ENCODE peak calls at places on chromosomes 7 and 10, in eight cellular contexts. Q, T, N, B, S, G, F and D are unnamed samples.

GRCh38 chr10:132858121-132859081 is 72.5 kb upstream of the NKX6-2 start:
- DNase-seq in T (no peak), Q (peak; percentile 12), S (no peak), N (no peak), B (no peak), F (peak; percentile 11), G (no peak), D (peak; percentile 68)

GRCh38 chr7:47291461-47292051 is 290.4 kb downstream of the TNS3 start:
- DNase-seq in G (peak; percentile 43), Q (no peak), T (no peak), B (no peak), N (peak; percentile 35), F (no peak), S (no peak), D (peak; percentile 81)

GRCh38 chr10:106980711-106981460 is 183.6 kb downstream of the SORCS1 start:
- DNase-seq in T (no peak), S (no peak), N (no peak), B (no peak), Q (no peak), G (no peak), F (no peak), D (no peak)

GRCh38 chr10:127424594-127425264 is 124.4 kb upstream of the NPS start:
- DNase-seq in G (no peak), Q (no peak), F (peak; percentile 63), S (no peak), N (no peak), T (no peak), B (no peak), D (no peak)

GRCh38 chr10:71270301-71270777 is 48.7 kb upstream of the SLC29A3 start:
- DNase-seq in Q (no peak), B (peak; percentile 31), N (peak; percentile 68), T (peak; percentile 67), G (peak; percentile 91), S (peak; percentile 71), F (peak; percentile 76), D (peak; percentile 31)

GRCh38 chr10:36281871-36282331 is 639.8 kb upstream of the FZD8 start:
- DNase-seq in B (no peak), N (no peak), S (no peak), F (no peak), Q (no peak), T (peak; percentile 50), G (peak; percentile 10), D (no peak)

GRCh38 chr7:157410831-157411556 is 74.2 kb downstream of the DNAJB6 start:
- DNase-seq in S (no peak), B (no peak), G (no peak), N (no peak), T (no peak), F (no peak), Q (no peak), D (no peak)

GRCh38 chr7:18976715-18977466 is 140.5 kb downstream of the TWIST1 start:
- DNase-seq in B (no peak), S (no peak), T (no peak), G (no peak), N (no peak), Q (no peak), F (no peak), D (no peak)

GRCh38 chr10:91800756-91801155 is 2.5 kb downstream of the TNKS2 start:
- DNase-seq in Q (no peak), S (no peak), F (no peak), T (no peak), G (no peak), N (no peak), B (no peak), D (no peak)

GRCh38 chr10:97463363-97464132 is 17.6 kb downstream of the ZDHHC16 start:
- DNase-seq in B (no peak), Q (peak; percentile 28), S (peak; percentile 71), F (peak; percentile 36), T (peak; percentile 66), G (peak; percentile 63), N (peak; percentile 40), D (no peak)

DNA sequence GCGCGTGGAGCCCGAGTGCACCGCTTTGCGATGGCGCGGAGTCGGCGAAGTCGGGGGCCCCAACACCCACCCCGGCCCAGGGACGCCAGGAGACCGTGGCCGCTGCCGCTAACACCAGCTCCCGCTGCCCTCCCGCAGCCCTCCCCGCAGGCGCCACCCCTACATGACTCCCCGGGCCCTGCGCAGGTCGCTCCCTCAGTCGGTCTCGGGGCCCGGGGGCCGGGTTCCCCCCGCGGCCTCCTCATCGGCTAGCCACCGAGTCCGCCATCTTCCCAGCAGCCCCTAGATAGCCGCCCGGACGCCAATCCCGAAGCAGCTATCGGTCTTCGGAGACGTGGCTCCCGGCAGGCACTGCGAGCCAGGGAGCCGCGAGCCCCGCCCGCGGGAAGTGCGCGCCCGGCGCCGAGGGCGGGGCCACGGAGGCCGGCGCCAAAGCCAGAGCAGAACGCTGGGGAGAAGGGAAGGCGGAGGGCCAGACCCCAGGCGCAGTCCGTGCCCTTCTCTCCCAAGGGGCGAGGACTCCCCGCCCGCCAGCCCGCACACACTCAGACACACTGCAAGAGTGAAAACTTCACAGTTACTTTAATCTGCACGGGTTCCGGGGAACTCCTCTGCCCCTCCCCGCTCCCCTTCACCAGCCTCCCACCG is at the start of gene FASTK:
- DNase-seq in B (peak; percentile 93), F (peak; percentile 89), Q (peak; percentile 93), S (peak; percentile 93), G (peak; percentile 92), N (peak; percentile 65), T (peak; percentile 81), D (peak; percentile 97)
- TF ChIP-seq POLR2A in B (peak; percentile 81), F (peak; percentile 64), Q (peak; percentile 86), S (peak; percentile 49), G (peak; percentile 82), N (peak; percentile 88), T (no peak), D (no peak)

DNA sequence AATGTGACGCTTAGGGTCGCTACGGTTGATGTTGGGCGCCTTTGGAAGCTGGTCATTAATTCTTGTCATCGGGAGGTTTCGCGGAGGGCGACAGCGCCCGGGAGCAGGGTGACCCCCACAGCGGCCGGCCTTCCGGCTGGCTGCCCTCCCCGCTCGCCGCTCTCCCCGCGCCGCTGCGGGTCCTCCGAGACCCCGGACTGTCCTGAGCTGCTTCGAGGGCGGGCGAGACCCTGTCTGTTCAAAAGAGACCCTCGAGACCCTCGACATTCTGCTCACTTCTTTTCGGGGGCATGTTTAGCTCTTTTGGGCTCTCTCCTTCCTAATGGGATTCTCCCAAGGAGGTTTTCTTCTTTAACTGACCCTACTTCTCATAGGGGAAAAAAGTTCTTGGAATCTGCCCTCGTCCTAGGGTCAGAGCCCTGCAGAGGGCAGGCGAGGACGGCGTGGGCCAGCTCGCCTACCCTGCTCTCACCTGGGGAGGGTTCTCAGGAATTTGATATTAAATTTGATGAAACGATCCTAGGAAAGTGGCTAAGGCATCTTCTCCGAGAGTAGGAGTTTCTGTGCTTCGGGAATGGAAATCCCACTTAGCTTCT is 257.0 kb downstream of the OTUD1 start:
- DNase-seq in T (no peak), S (no peak), F (no peak), B (no peak), G (no peak), Q (no peak), N (no peak), D (no peak)
- TF ChIP-seq CTCF in T (no peak), S (no peak), F (no peak), B (no peak), G (no peak), Q (no peak), N (no peak), D (no peak)

GRCh38 chr10:80459047-80459865 is 5.1 kb downstream of the TSPAN14 start:
- DNase-seq in F (peak; percentile 36), B (peak; percentile 87), Q (peak; percentile 66), G (no peak), N (no peak), S (no peak), T (peak; percentile 61), D (peak; percentile 96)
- H3K4me3 ChIP-seq in F (no peak overlapping the region), B (peak overlapping the region; percentile 16), Q (peak overlapping the region; percentile 91), G (peak overlapping the region; percentile 12), N (no peak overlapping the region), S (no peak overlapping the region), T (peak overlapping the region; percentile 24), D (no peak overlapping the region)

DNA sequence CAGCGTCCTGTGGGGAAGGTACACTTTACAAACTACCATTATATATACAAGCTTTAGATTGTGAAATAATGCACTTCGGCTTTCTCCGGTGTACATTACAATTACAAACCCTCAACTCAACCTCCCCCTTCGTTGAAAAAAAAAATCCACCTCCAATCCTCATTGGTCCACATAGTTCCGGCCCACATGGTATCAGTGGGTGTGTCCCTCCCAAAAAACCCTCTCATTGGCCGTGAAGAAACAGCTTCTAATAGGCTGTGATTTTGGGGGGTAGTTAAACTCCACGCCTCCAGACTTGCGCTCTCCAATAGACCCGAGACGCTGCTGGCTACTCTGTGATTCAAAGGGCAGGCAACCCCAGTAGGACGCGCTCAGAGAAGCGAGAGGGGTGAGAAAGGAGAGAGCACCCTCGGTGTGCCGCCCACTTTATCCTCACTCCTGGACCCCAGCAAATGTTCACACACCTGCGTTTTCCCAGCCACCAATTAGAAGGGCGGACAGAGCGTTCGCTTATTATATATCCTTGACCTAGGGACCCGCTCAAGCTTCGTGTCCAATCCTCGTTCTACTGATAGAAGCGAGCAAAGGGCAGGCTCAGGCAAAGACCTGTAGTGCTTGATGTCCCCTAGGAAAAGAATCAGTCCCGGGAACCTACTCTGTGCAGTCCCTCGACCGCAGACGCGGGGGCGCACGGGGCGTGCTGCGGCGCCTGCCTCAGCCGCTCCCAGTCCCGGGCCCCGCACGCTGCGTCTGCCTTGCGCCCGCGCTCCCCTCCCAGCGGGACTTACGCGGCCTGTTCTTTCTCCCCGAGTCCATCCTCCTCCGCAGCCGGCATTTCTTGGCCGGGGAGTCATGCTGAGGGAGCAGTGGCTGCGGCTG is 991 bp downstream of the PANK1 start:
- DNase-seq in S (peak; percentile 78), F (peak; percentile 82), T (peak; percentile 67), N (peak; percentile 91), B (peak; percentile 90), G (peak; percentile 95), Q (peak; percentile 85), D (peak; percentile 77)
- TF ChIP-seq POLR2A in S (peak; percentile 61), F (peak; percentile 78), T (peak; percentile 56), N (peak; percentile 95), B (peak; percentile 99), G (peak; percentile 98), Q (peak; percentile 99), D (no peak)

GRCh38 chr10:88582806-88583583 is at the start of gene RNLS:
- DNase-seq in N (no peak), T (peak; percentile 56), G (peak; percentile 21), F (peak; percentile 66), S (peak; percentile 77), B (peak; percentile 71), Q (peak; percentile 73), D (peak; percentile 91)
- TF ChIP-seq CTCF in N (peak; percentile 42), T (peak; percentile 93), G (peak; percentile 61), F (peak; percentile 67), S (peak; percentile 78), B (peak; percentile 85), Q (peak; percentile 81), D (no peak)